ENCODE peak calls at places on chromosomes 13 and 19, in seven cellular contexts. C is thoracic aorta; V is RWPE1; U is stimulated activated CD8-positive, alpha-beta memory T cell treated with anti-CD3 and anti-CD28 coated beads, Interleukin-4, amount 100 ng/mL, for 24 hours; A is AG04450; S is activated B cell treated with CpG ODN at 0.5 μM for 24 hours; I is amniotic stem cell. Q is an unnamed sample.

GRCh38 chr13:36858285-36858684 is 39.3 kb downstream of the RFXAP start:
- DNase-seq in C (no peak), U (no peak), V (peak), S (no peak), A (peak), I (peak), Q (peak)

GRCh38 chr19:13079542-13079986 is 23.1 kb downstream of the LYL1 start:
- DNase-seq in C (no peak), U (no peak), I (no peak), S (no peak), A (no peak), V (no peak), Q (no peak)

GRCh38 chr13:112556600-112556999 is 31.4 kb downstream of the TUBGCP3 start:
- DNase-seq in A (no peak), C (no peak), S (no peak), U (no peak), V (no peak), I (no peak), Q (no peak)

GRCh38 chr19:18173572-18174294 is at the start of gene IFI30:
- DNase-seq in A (no peak), V (peak), I (no peak), C (no peak), U (no peak), S (peak), Q (no peak)

GRCh38 chr13:65336916-65337315 is 1893.2 kb downstream of the PCDH9 start:
- DNase-seq in C (no peak), U (no peak), S (no peak), V (no peak), I (peak), A (peak), Q (no peak)

GRCh38 chr13:46354143-46355087 is 32.6 kb downstream of the RUBCNL start:
- DNase-seq in V (peak), S (no peak), U (no peak), I (peak), C (no peak), A (peak), Q (peak)

GRCh38 chr13:101965096-101965495 is 436.8 kb downstream of the FGF14 start:
- DNase-seq in U (no peak), A (no peak), V (no peak), I (no peak), S (no peak), C (no peak), Q (no peak)

GRCh38 chr19:10553943-10554381 is 10.3 kb downstream of the ATG4D start:
- DNase-seq in S (peak), C (no peak), A (no peak), I (no peak), V (peak), U (peak), Q (no peak)

GRCh38 chr19:18287836-18288772 is 6.7 kb upstream of the JUND start:
- DNase-seq in A (no peak), I (no peak), S (no peak), V (no peak), U (no peak), C (no peak), Q (no peak)

Q was measured in dermis microvascular lymphatic vessel endothelial cell.